ENCODE peak calls at places on chromosomes 3 and 15, in ten cellular contexts. G is mammary epithelial cell; M is activated CD4-positive, alpha-beta T cell treated with anti-CD3 and anti-CD28 coated beads for 36 hours; H is 8988T; N is neuronal stem cell; J is H7; T is DMS53; C is epithelial cell of esophagus; Q is T-helper 9 cell; V is DMS153. P is an unnamed sample.

GRCh38 chr3:112308151-112308911 is 14.3 kb upstream of the SLC9C1 start:
- DNase-seq in G (peak), M (no peak), H (no peak), N (peak), J (no peak), T (peak), C (peak), Q (no peak), V (peak), P (no peak)

GRCh38 chr15:99998661-99999101 is 265.4 kb upstream of the LYSMD4 start:
- DNase-seq in G (peak), M (no peak), H (no peak), N (no peak), J (no peak), T (no peak), C (peak), Q (no peak), V (no peak), P (no peak)

GRCh38 chr3:85560088-85560790 is 601.5 kb downstream of the CADM2 start:
- DNase-seq in G (no peak), M (no peak), H (no peak), N (no peak), J (no peak), T (no peak), C (peak), Q (no peak), V (no peak), P (no peak)

GRCh38 chr3:103499132-103499885 is 1064.5 kb downstream of the ZPLD1 start:
- DNase-seq in G (peak), M (no peak), H (no peak), N (no peak), J (no peak), T (no peak), C (peak), Q (no peak), V (no peak), P (no peak)

GRCh38 chr3:133896002-133896761 is 500 bp upstream of the RAB6B start:
- DNase-seq in G (peak), M (no peak), H (no peak), N (no peak), J (peak), T (peak), C (peak), Q (no peak), V (no peak), P (no peak)

GRCh38 chr3:134609821-134610454 is 40.9 kb downstream of the KY start:
- DNase-seq in G (no peak), M (no peak), H (no peak), N (no peak), J (peak), T (no peak), C (no peak), Q (no peak), V (no peak), P (no peak)

GRCh38 chr3:128385080-128385832 is 81.4 kb downstream of the DNAJB8 start:
- DNase-seq in G (no peak), M (no peak), H (no peak), N (no peak), J (no peak), T (no peak), C (no peak), Q (no peak), V (no peak), P (no peak)

GRCh38 chr3:71868891-71869290 is 83.9 kb upstream of the PROK2 start:
- DNase-seq in G (no peak), M (no peak), H (no peak), N (no peak), J (no peak), T (no peak), C (no peak), Q (no peak), V (no peak), P (no peak)